ENCODE peak calls at places on chromosomes 11 and 22, in eight cellular contexts. Z is D721Med; K is renal cortical epithelial cell; L is AG09309; H is dorsolateral prefrontal cortex; E is Karpas-422; O is activated CD4-positive, alpha-beta T cell treated with anti-CD3 and anti-CD28 coated beads for 48 hours; B is HEK293T. Y is an unnamed sample.

GRCh38 chr22:42067706-42068350 is 2.8 kb downstream of the NAGA start:
- DNase-seq in H (no peak), L (no peak), E (no peak), Z (no peak), K (no peak), O (no peak), B (no peak), Y (no peak)

GRCh38 chr22:27933186-27933983 is 14.3 kb upstream of the PITPNB start:
- DNase-seq in Z (no peak), H (no peak), O (no peak), L (no peak), B (no peak), K (no peak), E (no peak), Y (no peak)

GRCh38 chr22:46057206-46057605 is 80.2 kb upstream of the WNT7B start:
- DNase-seq in L (no peak), K (no peak), O (no peak), Z (no peak), B (no peak), E (peak), H (peak), Y (no peak)

GRCh38 chr22:44229331-44229730 is 48.6 kb downstream of the PARVG start:
- DNase-seq in L (no peak), Z (no peak), K (no peak), O (no peak), E (no peak), H (no peak), B (no peak), Y (no peak)

GRCh38 chr11:103601230-103601846 is 435.1 kb upstream of the DDI1 start:
- DNase-seq in E (peak), B (peak), L (peak), K (peak), O (peak), Z (no peak), H (no peak), Y (peak)

GRCh38 chr11:1054143-1055108 is 17.9 kb upstream of the MUC6 start:
- DNase-seq in H (peak), E (no peak), L (no peak), O (no peak), Z (no peak), B (no peak), K (no peak), Y (no peak)

GRCh38 chr22:41682033-41682807 is 6.4 kb downstream of the SNU13 start:
- DNase-seq in H (peak), Z (no peak), K (peak), L (peak), O (peak), E (peak), B (no peak), Y (peak)

GRCh38 chr22:42202048-42202447 is 68.4 kb downstream of the TCF20 start:
- DNase-seq in L (no peak), B (no peak), O (no peak), Z (no peak), E (no peak), H (no peak), K (no peak), Y (peak)

GRCh38 chr11:94494200-94494545 is 389 bp downstream of the ANKRD49 start:
- DNase-seq in O (no peak), B (no peak), L (no peak), Z (no peak), H (no peak), K (peak), E (no peak), Y (no peak)

GRCh38 chr11:69934861-69935494 is 115.8 kb upstream of the FGF3 start:
- DNase-seq in H (no peak), Z (no peak), E (no peak), K (no peak), O (no peak), L (no peak), B (no peak), Y (no peak)

GRCh38 chr11:77467993-77468392 is 5.9 kb downstream of the PAK1 start:
- DNase-seq in K (peak), H (no peak), L (peak), O (no peak), E (no peak), B (no peak), Z (no peak), Y (no peak)

GRCh38 chr11:8649361-8649760 is 33.1 kb downstream of the TRIM66 start:
- DNase-seq in K (peak), Z (no peak), O (no peak), B (no peak), H (no peak), E (no peak), L (no peak), Y (no peak)

GRCh38 chr22:46001046-46001425 is 24.1 kb upstream of the WNT7B start:
- DNase-seq in E (peak), O (no peak), Z (no peak), K (no peak), B (no peak), L (no peak), H (no peak), Y (no peak)

GRCh38 chr11:1155274-1155693 is 2.5 kb upstream of the MUC5AC start:
- DNase-seq in Z (no peak), O (no peak), H (no peak), K (no peak), B (no peak), L (no peak), E (no peak), Y (no peak)

GRCh38 chr11:8777907-8778767 is 95.5 kb downstream of the RPL27A start:
- DNase-seq in L (no peak), O (no peak), K (peak), H (peak), Z (no peak), B (no peak), E (no peak), Y (no peak)

GRCh38 chr11:113505541-113506375 is 30.6 kb upstream of the DRD2 start:
- DNase-seq in H (peak), K (peak), L (peak), E (no peak), O (no peak), Z (no peak), B (no peak), Y (no peak)

GRCh38 chr11:71140206-71140919 is 112.0 kb downstream of the SHANK2 start:
- DNase-seq in E (no peak), H (no peak), L (no peak), Z (no peak), B (no peak), O (no peak), K (no peak), Y (no peak)

GRCh38 chr22:19772422-19772672 is 11.8 kb downstream of the TBX1 start:
- DNase-seq in K (no peak), L (no peak), H (no peak), O (no peak), B (no peak), E (no peak), Z (no peak), Y (no peak)

GRCh38 chr22:17554814-17555213 is 8.5 kb upstream of the SLC25A18 start:
- DNase-seq in B (no peak), L (no peak), O (no peak), H (no peak), K (no peak), E (no peak), Z (no peak), Y (no peak)

GRCh38 chr11:87724358-87724757 is 450.9 kb downstream of the RAB38 start:
- DNase-seq in L (no peak), Z (no peak), O (no peak), B (no peak), H (no peak), K (no peak), E (no peak), Y (no peak)

GRCh38 chr11:46661836-46662235 is 38.6 kb downstream of the ARHGAP1 start:
- DNase-seq in O (no peak), Z (no peak), E (no peak), K (no peak), B (no peak), H (no peak), L (no peak), Y (no peak)

GRCh38 chr22:43465291-43466015 is 53.6 kb downstream of the MPPED1 start:
- DNase-seq in H (no peak), Z (no peak), L (no peak), O (no peak), K (no peak), E (no peak), B (no peak), Y (no peak)

GRCh38 chr22:20890975-20891374 is 26.2 kb upstream of the CRKL start:
- DNase-seq in H (no peak), O (no peak), B (no peak), K (no peak), Z (no peak), E (no peak), L (no peak), Y (no peak)

GRCh38 chr22:43212434-43212952 is 25.6 kb upstream of the TTLL12 start:
- DNase-seq in H (no peak), L (no peak), O (no peak), B (no peak), E (no peak), Z (no peak), K (no peak), Y (no peak)

GRCh38 chr22:38455530-38456271 is 702 bp upstream of the KCNJ4 start:
- DNase-seq in K (no peak), O (peak), L (no peak), H (no peak), E (no peak), B (peak), Z (no peak), Y (peak)

GRCh38 chr11:78752528-78752927 is 177.9 kb upstream of the NARS2 start:
- DNase-seq in O (no peak), L (no peak), K (no peak), E (no peak), B (no peak), Z (no peak), H (no peak), Y (no peak)

GRCh38 chr11:128716661-128717210 is 22.9 kb downstream of the FLI1 start:
- DNase-seq in B (no peak), L (no peak), E (no peak), H (no peak), Z (no peak), K (peak), O (peak), Y (peak)

GRCh38 chr11:107071129-107071528 is 52.9 kb upstream of the GUCY1A2 start:
- DNase-seq in H (no peak), Z (no peak), B (no peak), E (no peak), O (no peak), L (no peak), K (no peak), Y (no peak)

GRCh38 chr11:64777449-64778222 is 706 bp downstream of the SF1 start:
- DNase-seq in Z (peak), O (peak), K (peak), B (peak), E (peak), H (peak), L (peak), Y (peak)

GRCh38 chr11:13767461-13767860 is 99.0 kb downstream of the FAR1 start:
- DNase-seq in K (no peak), L (no peak), B (no peak), H (no peak), O (no peak), Z (no peak), E (no peak), Y (no peak)

GRCh38 chr22:42714768-42715430 is 5.8 kb downstream of the A4GALT start:
- DNase-seq in L (no peak), E (no peak), B (no peak), O (no peak), Z (no peak), K (no peak), H (no peak), Y (no peak)

GRCh38 chr11:128328955-128329551 is 258.3 kb downstream of the ETS1 start:
- DNase-seq in E (no peak), K (no peak), L (no peak), O (peak), B (no peak), Z (no peak), H (no peak), Y (peak)

GRCh38 chr11:65793144-65793581 is 6.3 kb downstream of the OVOL1 start:
- DNase-seq in H (no peak), O (no peak), K (no peak), L (no peak), B (no peak), E (no peak), Z (no peak), Y (no peak)

GRCh38 chr11:114208371-114208770 is 87.8 kb upstream of the NNMT start:
- DNase-seq in E (no peak), L (no peak), O (peak), B (no peak), H (no peak), K (peak), Z (no peak), Y (peak)

GRCh38 chr11:119723952-119724325 is 5.1 kb downstream of the NECTIN1 start:
- DNase-seq in O (no peak), H (no peak), B (no peak), L (no peak), Z (no peak), E (no peak), K (no peak), Y (no peak)

GRCh38 chr22:18110194-18110943 is at the start of gene TUBA8:
- DNase-seq in E (peak), K (no peak), B (no peak), H (peak), Z (no peak), O (peak), L (no peak), Y (peak)

GRCh38 chr11:75441804-75442132 is 8.8 kb upstream of the KLHL35 start:
- DNase-seq in O (no peak), B (no peak), Z (no peak), K (no peak), E (no peak), L (no peak), H (no peak), Y (no peak)